ENCODE peak calls at places on chromosomes 4 and X, in four cellular contexts. J is endothelial cell, Q is GM12892, O is astrocyte. M is an unnamed sample.

GRCh38 chrX:105706041-105706440 is 116.3 kb upstream of the NRK start:
- DNase-seq in J (no peak), Q (no peak), O (no peak), M (no peak)

GRCh38 chr4:158353541-158354304 is 143.4 kb downstream of the TMEM144 start:
- DNase-seq in J (no peak), Q (no peak), O (no peak), M (no peak)

GRCh38 chr4:25842229-25842840 is 20.5 kb downstream of the SEL1L3 start:
- DNase-seq in J (no peak), Q (peak; percentile 37), O (no peak), M (no peak)

GRCh38 chrX:154655346-154655745 is 2.0 kb upstream of the CTAG2 start:
- DNase-seq in J (no peak), Q (no peak), O (no peak), M (no peak)

GRCh38 chrX:113539599-113540356 is 699.1 kb upstream of the AMOT start:
- DNase-seq in J (no peak), Q (no peak), O (no peak), M (no peak)

GRCh38 chrX:136662104-136662503 is 14.1 kb downstream of the CD40LG start:
- DNase-seq in J (no peak), Q (no peak), O (no peak), M (no peak)

GRCh38 chr4:57139783-57140182 is 29.6 kb upstream of the IGFBP7 start:
- DNase-seq in J (no peak), Q (no peak), O (no peak), M (no peak)

GRCh38 chr4:182111586-182111985 is 131.6 kb upstream of the TENM3 start:
- DNase-seq in J (no peak), Q (no peak), O (no peak), M (no peak)

GRCh38 chr4:2583517-2583916 is 47.1 kb downstream of the FAM193A start:
- DNase-seq in J (no peak), Q (no peak), O (no peak), M (no peak)

GRCh38 chrX:136097871-136098805 is 49.2 kb upstream of the FHL1 start:
- DNase-seq in J (no peak), Q (no peak), O (no peak), M (no peak)

GRCh38 chr4:129623233-129623632 is 527.3 kb downstream of the C4orf33 start:
- DNase-seq in J (no peak), Q (no peak), O (no peak), M (no peak)

GRCh38 chr4:156983366-156983765 is 11.8 kb upstream of the PDGFC start:
- DNase-seq in J (no peak), Q (no peak), O (peak; percentile 36), M (no peak)

GRCh38 chr4:173547889-173548288 is 17.9 kb upstream of the HAND2 start:
- DNase-seq in J (no peak), Q (no peak), O (no peak), M (no peak)

GRCh38 chr4:5021546-5021945 is 2.3 kb upstream of the CYTL1 start:
- DNase-seq in J (no peak), Q (no peak), O (no peak), M (no peak)

GRCh38 chr4:15778191-15778741 is at the start of gene CD38:
- DNase-seq in J (peak; percentile 24), Q (peak; percentile 51), O (no peak), M (peak; percentile 44)